ENCODE peak calls at places on chromosomes 7 and 10, in eight cellular contexts. H, E, M, B, L, Z, P and N are unnamed samples.

GRCh38 chr10:34526758-34527730 is 288.1 kb downstream of the PARD3 start:
- DNase-seq in H (peak), L (no peak), E (no peak), M (no peak), Z (no peak), B (no peak), P (peak), N (no peak)

GRCh38 chr10:27474741-27475140 is 29.4 kb upstream of the RAB18 start:
- DNase-seq in P (no peak), E (no peak), B (no peak), M (no peak), H (no peak), L (no peak), Z (no peak), N (no peak)

GRCh38 chr7:156177396-156178055 is 365.3 kb upstream of the SHH start:
- DNase-seq in M (no peak), B (no peak), H (no peak), Z (no peak), L (no peak), P (no peak), E (no peak), N (no peak)

GRCh38 chr7:43729214-43729923 is at the start of gene COA1:
- DNase-seq in Z (peak), H (peak), L (peak), M (peak), E (peak), P (peak), B (peak), N (peak)

GRCh38 chr7:134599371-134599770 is 47.3 kb upstream of the BPGM start:
- DNase-seq in H (no peak), Z (no peak), P (no peak), E (no peak), M (no peak), B (no peak), L (no peak), N (no peak)

GRCh38 chr7:50721661-50722259 is 60.9 kb downstream of the GRB10 start:
- DNase-seq in H (no peak), B (no peak), Z (peak), P (no peak), M (peak), E (no peak), L (no peak), N (no peak)

GRCh38 chr7:16586081-16586874 is 59.3 kb downstream of the ANKMY2 start:
- DNase-seq in H (no peak), E (no peak), M (no peak), P (no peak), B (no peak), L (no peak), Z (no peak), N (no peak)

GRCh38 chr7:129669901-129670300 is 58.4 kb downstream of the NRF1 start:
- DNase-seq in M (no peak), H (no peak), Z (no peak), B (no peak), E (no peak), P (no peak), L (no peak), N (no peak)

GRCh38 chr7:128777156-128778123 is 1.8 kb upstream of the OPN1SW start:
- DNase-seq in B (no peak), H (no peak), M (no peak), P (no peak), L (no peak), Z (no peak), E (no peak), N (peak)

GRCh38 chr7:783556-784490 is 48.5 kb upstream of the SUN1 start:
- DNase-seq in M (no peak), Z (no peak), B (no peak), E (no peak), L (no peak), H (no peak), P (no peak), N (no peak)

GRCh38 chr7:126803060-126803665 is 449.6 kb downstream of the GRM8 start:
- DNase-seq in Z (peak), E (no peak), H (peak), M (peak), B (no peak), L (peak), P (peak), N (peak)

GRCh38 chr7:70635633-70636032 is 496.3 kb upstream of the GALNT17 start:
- DNase-seq in M (no peak), Z (no peak), L (no peak), H (no peak), P (no peak), B (no peak), E (no peak), N (no peak)

GRCh38 chr10:92284112-92284704 is 6.7 kb downstream of the CPEB3 start:
- DNase-seq in Z (no peak), E (no peak), M (no peak), L (no peak), P (no peak), H (no peak), B (no peak), N (no peak)

GRCh38 chr7:158957921-158958471 is 101.6 kb downstream of the DYNC2I1 start:
- DNase-seq in L (peak), P (no peak), Z (no peak), E (no peak), M (peak), H (no peak), B (no peak), N (no peak)

GRCh38 chr7:506391-506831 is 13.2 kb downstream of the PDGFA start:
- DNase-seq in E (no peak), M (no peak), Z (no peak), L (peak), B (peak), H (no peak), P (no peak), N (no peak)

GRCh38 chr7:44985033-44985695 is 6.3 kb upstream of the MYO1G start:
- DNase-seq in M (no peak), P (no peak), Z (no peak), L (no peak), H (no peak), E (no peak), B (no peak), N (no peak)

GRCh38 chr7:43648725-43649406 is 66.0 kb downstream of the STK17A start:
- DNase-seq in E (no peak), B (no peak), P (no peak), L (peak), H (no peak), Z (no peak), M (no peak), N (no peak)

GRCh38 chr7:30514177-30514576 is 9.5 kb upstream of the GGCT start:
- DNase-seq in Z (no peak), H (no peak), E (no peak), P (no peak), M (no peak), L (no peak), B (no peak), N (no peak)

GRCh38 chr10:1652151-1652550 is 85.2 kb downstream of the ADARB2 start:
- DNase-seq in Z (no peak), B (peak), M (no peak), L (no peak), E (no peak), H (no peak), P (no peak), N (no peak)

GRCh38 chr10:100519321-100520051 is at the start of gene SEC31B:
- DNase-seq in L (no peak), Z (no peak), M (peak), H (no peak), E (no peak), B (no peak), P (no peak), N (peak)

GRCh38 chr10:107163904-107164861 is at the start of gene SORCS1:
- DNase-seq in B (peak), Z (no peak), H (no peak), E (no peak), M (no peak), L (peak), P (no peak), N (no peak)

GRCh38 chr7:70647801-70648491 is 484.0 kb upstream of the GALNT17 start:
- DNase-seq in L (peak), M (peak), P (no peak), Z (no peak), E (no peak), H (no peak), B (no peak), N (no peak)

GRCh38 chr7:153638821-153639435 is 413.3 kb upstream of the DPP6 start:
- DNase-seq in E (no peak), H (no peak), P (no peak), Z (no peak), B (no peak), L (no peak), M (no peak), N (no peak)

GRCh38 chr7:101390901-101391301 is 28.2 kb downstream of the COL26A1 start:
- DNase-seq in M (no peak), L (peak), Z (no peak), H (no peak), B (no peak), P (no peak), E (peak), N (no peak)

GRCh38 chr7:7707756-7708310 is 10.6 kb downstream of the RPA3 start:
- DNase-seq in M (no peak), Z (no peak), P (no peak), H (no peak), E (no peak), L (no peak), B (no peak), N (no peak)

GRCh38 chr7:149422065-149422913 is 38.6 kb downstream of the ZNF777 start:
- DNase-seq in B (no peak), E (no peak), Z (peak), P (peak), H (peak), L (peak), M (peak), N (peak)

GRCh38 chr7:27602766-27603165 is 59.9 kb downstream of the HIBADH start:
- DNase-seq in P (no peak), Z (no peak), H (no peak), E (no peak), B (no peak), M (no peak), L (no peak), N (no peak)

GRCh38 chr7:146291900-146292299 is 175.3 kb downstream of the CNTNAP2 start:
- DNase-seq in M (no peak), Z (no peak), E (no peak), L (no peak), B (no peak), H (no peak), P (no peak), N (no peak)

GRCh38 chr7:209846-210245 is 17.5 kb downstream of the FAM20C start:
- DNase-seq in E (no peak), Z (no peak), P (no peak), B (no peak), H (no peak), M (no peak), L (no peak), N (no peak)

GRCh38 chr10:126946746-126947145 is 41.5 kb downstream of the DOCK1 start:
- DNase-seq in B (no peak), M (no peak), L (no peak), H (no peak), E (no peak), Z (no peak), P (no peak), N (no peak)

GRCh38 chr10:68572151-68572550 is 12.0 kb downstream of the TET1 start:
- DNase-seq in Z (no peak), E (no peak), L (no peak), B (peak), P (no peak), M (no peak), H (no peak), N (no peak)

GRCh38 chr10:28411648-28412047 is 108.8 kb upstream of the MPP7 start:
- DNase-seq in E (no peak), L (no peak), M (no peak), B (no peak), Z (no peak), H (no peak), P (no peak), N (peak)

GRCh38 chr7:94001396-94001795 is 2.8 kb downstream of the BET1 start:
- DNase-seq in E (no peak), M (no peak), H (no peak), Z (no peak), P (no peak), L (no peak), B (no peak), N (no peak)

DNA sequence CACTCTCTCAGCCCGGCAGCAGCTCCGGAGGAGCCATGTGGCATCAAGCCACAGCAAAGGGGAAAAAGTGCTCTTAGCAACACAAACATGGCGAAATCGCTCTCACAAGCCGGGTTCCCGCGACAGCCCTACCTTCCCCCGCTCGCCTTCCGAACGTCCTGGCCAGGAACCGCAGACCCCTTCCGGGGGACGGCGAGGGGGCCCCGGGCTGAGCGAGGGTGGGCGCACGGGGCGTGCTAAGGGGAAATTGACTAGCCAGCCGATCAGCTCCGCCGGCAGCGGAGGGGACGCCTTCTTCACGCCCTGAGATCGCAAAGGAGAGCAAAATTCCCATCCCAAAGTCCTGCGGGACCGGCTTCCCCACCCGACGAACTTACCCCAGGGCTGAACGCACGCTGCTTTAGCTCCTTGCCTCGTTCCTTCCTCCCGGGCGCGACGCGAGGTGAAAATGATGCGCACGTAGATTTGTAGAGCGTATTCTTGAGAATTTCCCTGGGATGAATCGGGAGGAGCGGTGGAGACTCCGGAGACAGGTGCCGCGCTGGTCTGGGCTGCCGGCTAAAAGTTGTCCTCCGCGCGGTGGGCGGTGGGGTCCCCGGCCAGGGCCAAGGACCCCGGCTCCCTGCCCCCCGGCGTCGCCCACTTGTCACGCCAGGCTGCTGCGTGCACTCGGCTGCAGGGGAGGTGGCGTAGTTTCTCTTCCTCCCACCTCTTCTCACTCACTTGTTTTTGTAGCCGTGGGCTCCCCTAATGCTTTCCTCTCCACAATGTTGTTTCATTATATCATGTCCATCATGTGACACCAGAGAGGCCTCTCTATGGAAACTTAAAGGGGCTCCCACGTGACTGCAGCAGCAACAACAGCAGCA is 220.1 kb upstream of the MKLN1 start:
- DNase-seq in E (peak), B (peak), P (peak), M (peak), Z (peak), L (peak), H (peak), N (peak)
- TF ChIP-seq POLR2A in E (peak), B (peak), P (no peak), M (peak), Z (peak), L (peak), H (no peak), N (peak)

GRCh38 chr10:74826142-74827044 is at the start of gene KAT6B:
- DNase-seq in L (peak), P (peak), Z (peak), H (peak), E (peak), B (peak), M (peak), N (peak)
- TF ChIP-seq POLR2A in L (peak), P (no peak), Z (peak), H (peak), E (peak), B (no peak), M (peak), N (peak)

DNA sequence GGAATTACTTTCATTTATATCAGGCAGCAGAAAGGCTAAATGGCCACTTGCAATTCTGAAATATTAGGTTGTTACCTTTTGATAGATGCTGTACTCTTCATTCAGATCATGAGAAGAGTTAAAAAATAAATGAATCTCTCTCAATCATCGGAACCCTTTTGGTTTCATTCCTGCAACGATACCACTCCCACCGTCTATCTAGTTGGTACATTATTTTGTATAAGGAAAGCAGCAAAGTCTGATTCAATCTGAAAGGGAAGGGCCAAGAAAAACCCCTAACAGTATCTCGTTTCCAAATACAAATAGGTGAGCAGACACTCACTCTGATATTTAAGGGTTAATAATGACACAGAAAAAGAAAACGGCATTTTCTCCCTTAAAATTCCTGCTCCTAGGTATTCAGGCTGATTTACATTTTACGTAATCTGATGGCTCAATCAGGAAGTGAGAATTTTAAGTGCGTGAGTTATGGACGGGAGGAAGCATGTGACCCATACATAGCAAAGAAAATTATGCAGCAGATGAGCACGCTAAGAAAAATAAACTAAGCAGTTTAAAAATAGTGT is 209.4 kb upstream of the KLF14 start:
- DNase-seq in B (no peak), L (no peak), E (no peak), H (peak), P (no peak), Z (no peak), M (no peak), N (no peak)
- TF ChIP-seq POLR2A in B (no peak), L (no peak), E (no peak), H (no peak), P (no peak), Z (peak), M (no peak), N (no peak)

GRCh38 chr10:119651514-119652327 is 541 bp downstream of the BAG3 start:
- DNase-seq in M (peak), P (no peak), H (no peak), B (peak), E (no peak), Z (no peak), L (no peak), N (peak)
- TF ChIP-seq POLR2A in M (no peak), P (no peak), H (peak), B (no peak), E (no peak), Z (peak), L (no peak), N (peak)

GRCh38 chr7:1968397-1969111 is 264.2 kb downstream of the MAD1L1 start:
- DNase-seq in E (no peak), H (no peak), Z (no peak), B (no peak), L (no peak), P (no peak), M (no peak), N (no peak)

GRCh38 chr7:1970895-1971294 is 261.9 kb downstream of the MAD1L1 start:
- DNase-seq in M (no peak), B (no peak), L (no peak), H (no peak), P (no peak), Z (no peak), E (no peak), N (no peak)

GRCh38 chr7:1967512-1968396 is 265.0 kb downstream of the MAD1L1 start:
- DNase-seq in P (no peak), M (no peak), L (no peak), B (no peak), E (no peak), Z (no peak), H (no peak), N (no peak)

GRCh38 chr7:1971946-1972654 is 260.6 kb downstream of the MAD1L1 start:
- DNase-seq in H (no peak), B (no peak), L (no peak), E (no peak), M (no peak), P (no peak), Z (no peak), N (no peak)

DNA sequence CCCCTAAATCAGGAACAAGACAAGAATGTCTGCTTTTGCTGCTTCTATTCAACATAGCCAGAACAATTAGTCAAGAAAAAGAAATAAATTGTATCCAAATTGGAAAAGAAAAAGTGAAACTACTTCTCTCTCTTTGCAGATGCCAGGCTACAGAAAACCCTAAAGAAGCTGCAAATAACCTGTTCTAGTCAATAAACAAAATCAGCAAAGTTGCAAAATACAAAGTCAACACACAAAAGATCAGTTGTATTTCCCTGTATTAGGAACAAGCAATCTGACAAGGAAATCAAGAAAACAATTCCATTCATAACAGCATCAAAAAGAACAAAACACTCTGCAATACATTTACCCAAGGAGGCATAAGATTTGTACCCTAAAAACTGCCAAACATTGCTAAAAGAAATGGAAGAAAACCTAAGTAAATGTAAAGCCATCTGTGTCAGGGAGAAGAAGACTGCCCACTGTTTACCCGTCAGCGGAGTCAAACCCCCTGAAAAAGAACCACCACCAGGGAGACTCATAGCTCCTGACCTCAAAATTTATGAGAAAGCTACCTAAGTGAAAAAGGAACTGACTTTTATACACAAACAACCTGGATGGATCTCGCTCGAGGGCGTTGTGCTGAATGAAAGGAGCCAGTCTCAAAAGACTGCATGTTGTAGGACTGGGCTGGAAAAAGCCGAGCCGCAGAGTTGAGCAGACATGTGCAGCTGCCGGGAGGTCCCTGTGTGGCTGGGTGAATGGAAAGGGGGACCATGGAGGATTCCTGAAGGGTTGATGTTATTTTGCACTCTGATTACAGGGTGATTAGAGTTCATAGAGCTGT is 263.1 kb downstream of the MAD1L1 start:
- DNase-seq in B (no peak), L (no peak), P (no peak), H (no peak), M (no peak), Z (no peak), E (no peak), N (no peak)
- TF ChIP-seq POLR2A in B (no peak), L (no peak), P (no peak), H (no peak), M (no peak), Z (no peak), E (no peak), N (no peak)

GRCh38 chr7:32891046-32891799 is at the start of gene KBTBD2:
- DNase-seq in L (peak), E (peak), P (peak), Z (peak), H (peak), M (peak), B (peak), N (peak)
- TF ChIP-seq POLR2A in L (peak), E (peak), P (no peak), Z (peak), H (peak), M (no peak), B (no peak), N (peak)